ENCODE peak calls at places on chromosomes 16 and 17, in ten cellular contexts. U is PC-9; K is ovary; Y is T-helper 17 cell; R is NCI-H1694 treated with DMSO at 0.1 percent for 48 hours; L is activated gamma-delta T cell treated with anti-CD3 and anti-CD28 coated beads, Interleukin-2, amount 50 U/mL, for 16 hours; Q is uterus; W is CD4-positive, alpha-beta T cell; A is psoas muscle; S is H7. M is an unnamed sample.

GRCh38 chr17:37322826-37323561 is 52.8 kb upstream of the C17orf78 start:
- DNase-seq in U (no peak), K (no peak), Y (no peak), R (peak), L (no peak), Q (no peak), W (no peak), A (no peak), S (no peak), M (no peak)

GRCh38 chr16:88398170-88398873 is 15.6 kb downstream of the ZNF469 start:
- DNase-seq in U (no peak), K (no peak), Y (no peak), R (no peak), L (no peak), Q (no peak), W (no peak), A (no peak), S (no peak), M (no peak)

GRCh38 chr17:82217120-82217529 is 4.5 kb upstream of the CCDC57 start:
- DNase-seq in U (no peak), K (no peak), Y (no peak), R (no peak), L (no peak), Q (no peak), W (no peak), A (no peak), S (no peak), M (no peak)

GRCh38 chr16:47578573-47578972 is 117.4 kb downstream of the PHKB start:
- DNase-seq in U (no peak), K (no peak), Y (no peak), R (no peak), L (no peak), Q (no peak), W (no peak), A (no peak), S (no peak), M (no peak)

GRCh38 chr17:72477529-72477928 is 356.7 kb downstream of the SOX9 start:
- DNase-seq in U (peak), K (no peak), Y (no peak), R (peak), L (no peak), Q (no peak), W (no peak), A (no peak), S (no peak), M (no peak)

GRCh38 chr17:75009139-75009724 is 3.2 kb upstream of the MRPL58 start:
- DNase-seq in U (peak), K (no peak), Y (no peak), R (no peak), L (no peak), Q (no peak), W (no peak), A (peak), S (peak), M (no peak)

GRCh38 chr17:76032073-76032779 is 5.1 kb upstream of the EVPL start:
- DNase-seq in U (no peak), K (no peak), Y (no peak), R (no peak), L (no peak), Q (no peak), W (no peak), A (no peak), S (no peak), M (no peak)

GRCh38 chr17:49069585-49070273 is 62.8 kb upstream of the B4GALNT2 start:
- DNase-seq in U (no peak), K (no peak), Y (no peak), R (no peak), L (no peak), Q (no peak), W (no peak), A (no peak), S (no peak), M (no peak)

GRCh38 chr16:79071424-79071823 is 529.1 kb downstream of the MAF start:
- DNase-seq in U (no peak), K (peak), Y (no peak), R (no peak), L (no peak), Q (peak), W (no peak), A (no peak), S (no peak), M (no peak)

GRCh38 chr17:47785538-47786123 is 36.0 kb downstream of the OSBPL7 start:
- DNase-seq in U (no peak), K (no peak), Y (no peak), R (no peak), L (no peak), Q (no peak), W (no peak), A (no peak), S (peak), M (no peak)

GRCh38 chr16:41439-42068 is 11.9 kb downstream of the POLR3K start:
- DNase-seq in U (no peak), K (peak), Y (no peak), R (no peak), L (no peak), Q (no peak), W (no peak), A (no peak), S (no peak), M (no peak)

GRCh38 chr17:78957076-78957475 is 22.6 kb downstream of the LGALS3BP start:
- DNase-seq in U (peak), K (no peak), Y (no peak), R (no peak), L (no peak), Q (no peak), W (no peak), A (no peak), S (no peak), M (no peak)

GRCh38 chr17:39134878-39135277 is 16.6 kb downstream of the PLXDC1 start:
- DNase-seq in U (no peak), K (no peak), Y (no peak), R (no peak), L (no peak), Q (no peak), W (no peak), A (peak), S (no peak), M (no peak)

M was measured in hippocampal formation.